ENCODE peak calls at places on chromosomes 1 and 21, in ten cellular contexts. Z is sigmoid colon; O is neural crest cell; X is astrocyte of the spinal cord; F is H9; T is AG04450; S is GM10248; Q is coronary artery; A is omental fat pad; H is CD4-positive, alpha-beta T cell. B is an unnamed sample.

GRCh38 chr1:235739124-235739523 is 89.5 kb upstream of the GNG4 start:
- DNase-seq in Z (no peak), O (no peak), X (peak), F (no peak), T (peak), S (no peak), Q (no peak), A (no peak), H (no peak), B (no peak)

GRCh38 chr1:22380024-22380785 is 71.4 kb upstream of the ZBTB40 start:
- DNase-seq in Z (no peak), O (no peak), X (peak), F (no peak), T (no peak), S (no peak), Q (no peak), A (no peak), H (no peak), B (no peak)

GRCh38 chr21:34003428-34003827 is 70.0 kb upstream of the MRPS6 start:
- DNase-seq in Z (no peak), O (no peak), X (no peak), F (no peak), T (no peak), S (no peak), Q (no peak), A (no peak), H (no peak), B (no peak)

GRCh38 chr1:3695326-3696217 is 43.3 kb downstream of the TP73 start:
- DNase-seq in Z (no peak), O (peak), X (no peak), F (peak), T (no peak), S (peak), Q (no peak), A (no peak), H (no peak), B (no peak)

GRCh38 chr1:157566484-157567300 is 14.4 kb upstream of the FCRL5 start:
- DNase-seq in Z (no peak), O (no peak), X (no peak), F (no peak), T (no peak), S (peak), Q (no peak), A (no peak), H (no peak), B (no peak)

GRCh38 chr21:42263591-42264131 is 44.7 kb downstream of the ABCG1 start:
- DNase-seq in Z (peak), O (no peak), X (no peak), F (no peak), T (no peak), S (no peak), Q (no peak), A (no peak), H (no peak), B (no peak)

GRCh38 chr1:5428391-5428790 is 563.8 kb downstream of the NPHP4 start:
- DNase-seq in Z (no peak), O (no peak), X (no peak), F (no peak), T (no peak), S (no peak), Q (no peak), A (no peak), H (no peak), B (no peak)

GRCh38 chr21:43809853-43810504 is 20.6 kb downstream of the RRP1 start:
- DNase-seq in Z (no peak), O (no peak), X (no peak), F (no peak), T (no peak), S (no peak), Q (no peak), A (no peak), H (no peak), B (no peak)

GRCh38 chr1:203669739-203670138 is 43.1 kb downstream of the ATP2B4 start:
- DNase-seq in Z (no peak), O (no peak), X (peak), F (no peak), T (no peak), S (no peak), Q (no peak), A (no peak), H (no peak), B (no peak)

GRCh38 chr1:241813768-241814270 is 34.2 kb upstream of the EXO1 start:
- DNase-seq in Z (no peak), O (no peak), X (no peak), F (no peak), T (no peak), S (no peak), Q (no peak), A (no peak), H (no peak), B (no peak)

GRCh38 chr1:214604543-214604942 is 1.5 kb downstream of the CENPF start:
- DNase-seq in Z (no peak), O (no peak), X (no peak), F (no peak), T (no peak), S (no peak), Q (no peak), A (no peak), H (no peak), B (no peak)

GRCh38 chr1:17232759-17233661 is 15.9 kb upstream of the PADI3 start:
- DNase-seq in Z (no peak), O (no peak), X (peak), F (no peak), T (peak), S (no peak), Q (no peak), A (no peak), H (no peak), B (no peak)

GRCh38 chr1:219189021-219189824 is 15.5 kb downstream of the LYPLAL1 start:
- DNase-seq in Z (no peak), O (no peak), X (peak), F (no peak), T (peak), S (peak), Q (no peak), A (no peak), H (no peak), B (no peak)

GRCh38 chr1:232554431-232554830 is 75.5 kb downstream of the SIPA1L2 start:
- DNase-seq in Z (no peak), O (no peak), X (no peak), F (no peak), T (no peak), S (no peak), Q (no peak), A (no peak), H (no peak), B (no peak)

GRCh38 chr21:32728455-32729237 is 833 bp upstream of the SYNJ1 start:
- DNase-seq in Z (no peak), O (no peak), X (no peak), F (no peak), T (no peak), S (no peak), Q (no peak), A (no peak), H (no peak), B (no peak)

GRCh38 chr1:31227891-31228290 is 11.8 kb downstream of the NKAIN1 start:
- DNase-seq in Z (no peak), O (peak), X (no peak), F (no peak), T (no peak), S (no peak), Q (no peak), A (no peak), H (no peak), B (no peak)

GRCh38 chr1:170714163-170714562 is 50.2 kb downstream of the PRRX1 start:
- DNase-seq in Z (no peak), O (no peak), X (no peak), F (no peak), T (no peak), S (no peak), Q (no peak), A (no peak), H (no peak), B (no peak)

GRCh38 chr1:207027221-207027777 is 5.3 kb downstream of the C1orf116 start:
- DNase-seq in Z (no peak), O (no peak), X (peak), F (no peak), T (no peak), S (no peak), Q (no peak), A (no peak), H (no peak), B (no peak)

GRCh38 chr1:244065063-244065788 is 14.1 kb downstream of the ZBTB18 start:
- DNase-seq in Z (no peak), O (no peak), X (no peak), F (no peak), T (no peak), S (no peak), Q (no peak), A (no peak), H (no peak), B (no peak)

GRCh38 chr1:41672173-41672572 is 187.7 kb upstream of the EDN2 start:
- DNase-seq in Z (no peak), O (no peak), X (peak), F (no peak), T (peak), S (no peak), Q (no peak), A (no peak), H (no peak), B (no peak)

GRCh38 chr1:39977202-39977601 is 22.3 kb downstream of the MFSD2A start:
- DNase-seq in Z (no peak), O (no peak), X (no peak), F (no peak), T (no peak), S (no peak), Q (no peak), A (no peak), H (no peak), B (no peak)

GRCh38 chr1:248681651-248682050 is 20.9 kb downstream of the OR14I1 start:
- DNase-seq in Z (no peak), O (no peak), X (no peak), F (no peak), T (no peak), S (no peak), Q (no peak), A (no peak), H (no peak), B (no peak)

GRCh38 chr1:182193908-182194550 is 132.5 kb upstream of the ZNF648 start:
- DNase-seq in Z (peak), O (no peak), X (peak), F (no peak), T (no peak), S (no peak), Q (no peak), A (no peak), H (no peak), B (no peak)

GRCh38 chr1:42439940-42440339 is 15.9 kb downstream of the ZMYND12 start:
- DNase-seq in Z (no peak), O (no peak), X (peak), F (no peak), T (peak), S (no peak), Q (no peak), A (no peak), H (no peak), B (no peak)

GRCh38 chr1:195664628-195665027 is 943.6 kb downstream of the KCNT2 start:
- DNase-seq in Z (no peak), O (no peak), X (peak), F (no peak), T (no peak), S (no peak), Q (no peak), A (no peak), H (no peak), B (no peak)

GRCh38 chr1:29672416-29672815 is 436.1 kb downstream of the PTPRU start:
- DNase-seq in Z (no peak), O (no peak), X (no peak), F (no peak), T (no peak), S (no peak), Q (no peak), A (no peak), H (no peak), B (no peak)

GRCh38 chr1:149888999-149889289 is 10.4 kb upstream of the BOLA1 start:
- DNase-seq in Z (peak), O (no peak), X (peak), F (no peak), T (no peak), S (no peak), Q (no peak), A (no peak), H (no peak), B (no peak)

GRCh38 chr1:219439376-219439775 is 173.5 kb downstream of the ZC3H11B start:
- DNase-seq in Z (no peak), O (no peak), X (no peak), F (no peak), T (no peak), S (no peak), Q (no peak), A (no peak), H (no peak), B (no peak)

GRCh38 chr1:226574044-226574443 is 25.5 kb downstream of the STUM start:
- DNase-seq in Z (peak), O (no peak), X (no peak), F (no peak), T (no peak), S (no peak), Q (no peak), A (no peak), H (no peak), B (no peak)

GRCh38 chr1:247373721-247374141 is 42.1 kb upstream of the ZNF496 start:
- DNase-seq in Z (peak), O (peak), X (peak), F (peak), T (no peak), S (peak), Q (no peak), A (peak), H (peak), B (no peak)

GRCh38 chr1:72000809-72001208 is 281.5 kb downstream of the NEGR1 start:
- DNase-seq in Z (no peak), O (no peak), X (peak), F (peak), T (no peak), S (no peak), Q (no peak), A (no peak), H (no peak), B (no peak)

GRCh38 chr1:186643600-186643999 is 36.6 kb downstream of the PTGS2 start:
- DNase-seq in Z (no peak), O (no peak), X (no peak), F (no peak), T (no peak), S (no peak), Q (no peak), A (no peak), H (no peak), B (no peak)

GRCh38 chr1:172818841-172819527 is 160.1 kb downstream of the FASLG start:
- DNase-seq in Z (no peak), O (no peak), X (no peak), F (no peak), T (no peak), S (peak), Q (no peak), A (no peak), H (no peak), B (no peak)

GRCh38 chr1:25572708-25573590 is 29.5 kb downstream of the LDLRAP1 start:
- DNase-seq in Z (no peak), O (peak), X (peak), F (peak), T (no peak), S (peak), Q (no peak), A (no peak), H (no peak), B (no peak)

GRCh38 chr1:91883470-91883869 is 2.5 kb downstream of the TGFBR3 start:
- DNase-seq in Z (no peak), O (no peak), X (peak), F (no peak), T (no peak), S (peak), Q (no peak), A (no peak), H (no peak), B (peak)
- TF ChIP-seq CTCF in Z (no peak), O (peak), X (peak), F (no peak), T (peak), S (peak), Q (no peak), A (no peak), H (peak), B (peak)

DNA sequence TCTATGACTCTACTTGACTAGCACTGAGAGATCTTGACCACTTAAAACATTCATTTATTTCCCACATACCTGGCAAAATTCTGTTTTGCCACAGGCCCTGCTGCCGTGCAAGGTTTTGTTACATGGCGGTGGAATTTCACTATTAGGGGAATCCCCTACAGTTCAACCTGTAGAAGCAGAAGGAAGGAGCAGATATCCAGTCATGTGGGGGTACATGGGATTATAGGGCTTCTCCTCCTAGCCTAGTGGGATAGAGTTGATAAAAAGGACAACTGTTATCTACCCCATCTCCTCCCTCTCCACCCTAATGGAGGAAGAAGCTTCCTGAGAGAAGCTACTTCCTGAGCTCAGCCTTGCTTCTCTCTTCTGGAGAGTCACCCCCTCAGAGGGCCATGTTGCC is 17.7 kb upstream of the PROK1 start:
- DNase-seq in Z (no peak), O (no peak), X (no peak), F (no peak), T (no peak), S (no peak), Q (no peak), A (no peak), H (no peak), B (no peak)
- TF ChIP-seq CTCF in Z (no peak), O (no peak), X (no peak), F (no peak), T (no peak), S (no peak), Q (no peak), A (no peak), H (no peak), B (no peak)

GRCh38 chr1:147837129-147837776 is 65.3 kb upstream of the GJA8 start:
- DNase-seq in Z (no peak), O (no peak), X (no peak), F (peak), T (no peak), S (no peak), Q (no peak), A (no peak), H (no peak), B (no peak)

GRCh38 chr1:147842578-147842977 is 60.0 kb upstream of the GJA8 start:
- DNase-seq in Z (no peak), O (no peak), X (no peak), F (no peak), T (no peak), S (no peak), Q (no peak), A (no peak), H (no peak), B (no peak)

GRCh38 chr1:147837845-147838363 is 64.7 kb upstream of the GJA8 start:
- DNase-seq in Z (no peak), O (no peak), X (no peak), F (no peak), T (no peak), S (no peak), Q (no peak), A (no peak), H (no peak), B (no peak)

GRCh38 chr1:147843486-147843885 is 59.1 kb upstream of the GJA8 start:
- DNase-seq in Z (no peak), O (no peak), X (no peak), F (no peak), T (no peak), S (no peak), Q (no peak), A (no peak), H (no peak), B (no peak)

DNA sequence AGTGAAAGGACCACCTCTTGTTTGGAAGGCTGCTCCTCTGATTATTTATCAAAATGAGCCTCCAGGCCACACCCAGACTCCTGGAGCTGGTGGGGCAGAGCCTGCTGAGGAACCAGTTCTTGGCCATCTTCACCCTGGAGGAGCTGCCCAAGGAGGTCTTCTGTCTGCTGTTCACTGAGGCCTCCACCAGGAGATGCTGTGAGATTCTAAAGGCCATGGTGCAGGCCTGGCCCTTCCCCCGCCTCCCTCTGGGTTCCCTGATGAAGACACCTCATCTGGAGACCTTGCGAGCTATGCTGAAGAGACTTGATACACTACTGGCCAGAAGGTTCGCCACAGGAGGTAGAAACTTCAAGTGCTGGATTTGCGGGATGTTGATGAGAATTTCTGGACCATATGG is 61.7 kb upstream of the GJA8 start:
- DNase-seq in Z (no peak), O (no peak), X (no peak), F (peak), T (no peak), S (peak), Q (no peak), A (no peak), H (no peak), B (no peak)
- TF ChIP-seq CTCF in Z (no peak), O (no peak), X (no peak), F (peak), T (peak), S (no peak), Q (no peak), A (no peak), H (no peak), B (no peak)

GRCh38 chr1:48680411-48681035 is 96.2 kb downstream of the BEND5 start:
- DNase-seq in Z (no peak), O (no peak), X (no peak), F (peak), T (no peak), S (no peak), Q (no peak), A (no peak), H (no peak), B (no peak)
- TF ChIP-seq CTCF in Z (no peak), O (peak), X (no peak), F (peak), T (no peak), S (no peak), Q (no peak), A (no peak), H (no peak), B (no peak)

GRCh38 chr1:1229770-1230169 is 2.0 kb downstream of the SDF4 start:
- DNase-seq in Z (no peak), O (no peak), X (no peak), F (no peak), T (no peak), S (no peak), Q (no peak), A (no peak), H (no peak), B (no peak)

GRCh38 chr1:1232224-1232800 is at the start of gene B3GALT6:
- DNase-seq in Z (no peak), O (no peak), X (no peak), F (peak), T (no peak), S (no peak), Q (no peak), A (no peak), H (no peak), B (no peak)

GRCh38 chr1:1232801-1233566 is 947 bp downstream of the B3GALT6 start:
- DNase-seq in Z (no peak), O (no peak), X (no peak), F (no peak), T (no peak), S (no peak), Q (no peak), A (no peak), H (no peak), B (no peak)

GRCh38 chr1:1230656-1231399 is 973 bp downstream of the SDF4 start:
- DNase-seq in Z (no peak), O (no peak), X (peak), F (no peak), T (no peak), S (no peak), Q (no peak), A (no peak), H (no peak), B (no peak)

GRCh38 chr1:1231400-1232223 is at the start of gene SDF4:
- DNase-seq in Z (peak), O (peak), X (peak), F (peak), T (peak), S (peak), Q (peak), A (peak), H (peak), B (peak)
- TF ChIP-seq CTCF in Z (no peak), O (peak), X (no peak), F (no peak), T (no peak), S (no peak), Q (no peak), A (no peak), H (no peak), B (no peak)

B was measured in D721Med.